ENCODE peak calls at places on chromosomes 1 and 21, in four cellular contexts. One of them, this sample, is unnamed.

GRCh38 chr21:41726970-41727783 is 39.7 kb downstream of the RIPK4 start:
- DNase-seq in H1: no peak
- DNase-seq in H9: no peak
- DNase-seq in IMR-90: peak; percentile 42
- DNase-seq in this sample: peak; percentile 22

GRCh38 chr21:38797470-38797869 is 8.3 kb upstream of the ETS2 start:
- DNase-seq in H9: no peak
- DNase-seq in IMR-90: no peak
- DNase-seq in H1: no peak
- DNase-seq in this sample: peak; percentile 79

GRCh38 chr1:88922214-88922613 is 30.8 kb upstream of the GTF2B start:
- DNase-seq in IMR-90: no peak
- DNase-seq in H1: no peak
- DNase-seq in H9: no peak
- DNase-seq in this sample: peak; percentile 39

GRCh38 chr1:203888807-203889251 is 27.4 kb downstream of the SNRPE start:
- DNase-seq in H1: no peak
- DNase-seq in H9: no peak
- DNase-seq in IMR-90: peak; percentile 61
- DNase-seq in this sample: no peak

GRCh38 chr1:94803106-94803505 is 17.1 kb upstream of the SLC44A3 start:
- DNase-seq in H1: no peak
- DNase-seq in H9: no peak
- DNase-seq in IMR-90: no peak
- DNase-seq in this sample: no peak

GRCh38 chr1:23563755-23564374 is 4.6 kb upstream of the ID3 start:
- DNase-seq in H1: no peak
- DNase-seq in IMR-90: no peak
- DNase-seq in H9: no peak
- DNase-seq in this sample: no peak

GRCh38 chr1:19028110-19028509 is 71.6 kb upstream of the IFFO2 start:
- DNase-seq in H9: peak; percentile 73
- DNase-seq in H1: no peak
- DNase-seq in IMR-90: no peak
- DNase-seq in this sample: peak; percentile 48

GRCh38 chr1:4585216-4585615 is 69.2 kb upstream of the AJAP1 start:
- DNase-seq in IMR-90: no peak
- DNase-seq in H9: peak; percentile 80
- DNase-seq in H1: no peak
- DNase-seq in this sample: peak; percentile 39

GRCh38 chr1:24830680-24831272 is 85.5 kb downstream of the CLIC4 start:
- DNase-seq in IMR-90: peak; percentile 79
- DNase-seq in H9: no peak
- DNase-seq in H1: no peak
- DNase-seq in this sample: peak; percentile 69

GRCh38 chr1:64006276-64007051 is 197.0 kb upstream of the UBE2U start:
- DNase-seq in H1: no peak
- DNase-seq in H9: no peak
- DNase-seq in IMR-90: peak; percentile 80
- DNase-seq in this sample: peak; percentile 70

GRCh38 chr1:243287652-243288051 is 31.8 kb downstream of the SDCCAG8 start:
- DNase-seq in IMR-90: peak; percentile 93
- DNase-seq in H9: no peak
- DNase-seq in H1: no peak
- DNase-seq in this sample: peak; percentile 13

GRCh38 chr1:246837418-246838117 is 94.2 kb downstream of the AHCTF1 start:
- DNase-seq in H1: no peak
- DNase-seq in IMR-90: peak; percentile 5
- DNase-seq in H9: no peak
- DNase-seq in this sample: no peak

GRCh38 chr1:119453021-119453420 is 38.1 kb downstream of the HSD3B2 start:
- DNase-seq in H1: no peak
- DNase-seq in IMR-90: peak; percentile 10
- DNase-seq in H9: no peak
- DNase-seq in this sample: no peak
- H3K56ac ChIP-seq in H1: no peak overlapping the region
- H3K56ac ChIP-seq in IMR-90: no peak overlapping the region
- H3K56ac ChIP-seq in H9: no peak overlapping the region
- H3K56ac ChIP-seq in this sample: no peak overlapping the region

GRCh38 chr1:43992232-43992995 is 1.0 kb downstream of the CCDC24 start:
- DNase-seq in H1: no peak
- DNase-seq in H9: no peak
- DNase-seq in IMR-90: no peak
- DNase-seq in this sample: no peak

GRCh38 chr1:43993206-43993914 is 2.0 kb downstream of the CCDC24 start:
- DNase-seq in H9: no peak
- DNase-seq in H1: no peak
- DNase-seq in IMR-90: no peak
- DNase-seq in this sample: no peak

GRCh38 chr1:43990271-43991199 is 864 bp upstream of the CCDC24 start:
- DNase-seq in H1: no peak
- DNase-seq in H9: no peak
- DNase-seq in IMR-90: no peak
- DNase-seq in this sample: no peak

GRCh38 chr1:43991200-43991475 is 261 bp upstream of the CCDC24 start:
- DNase-seq in H1: no peak
- DNase-seq in IMR-90: no peak
- DNase-seq in H9: no peak
- DNase-seq in this sample: no peak

DNA sequence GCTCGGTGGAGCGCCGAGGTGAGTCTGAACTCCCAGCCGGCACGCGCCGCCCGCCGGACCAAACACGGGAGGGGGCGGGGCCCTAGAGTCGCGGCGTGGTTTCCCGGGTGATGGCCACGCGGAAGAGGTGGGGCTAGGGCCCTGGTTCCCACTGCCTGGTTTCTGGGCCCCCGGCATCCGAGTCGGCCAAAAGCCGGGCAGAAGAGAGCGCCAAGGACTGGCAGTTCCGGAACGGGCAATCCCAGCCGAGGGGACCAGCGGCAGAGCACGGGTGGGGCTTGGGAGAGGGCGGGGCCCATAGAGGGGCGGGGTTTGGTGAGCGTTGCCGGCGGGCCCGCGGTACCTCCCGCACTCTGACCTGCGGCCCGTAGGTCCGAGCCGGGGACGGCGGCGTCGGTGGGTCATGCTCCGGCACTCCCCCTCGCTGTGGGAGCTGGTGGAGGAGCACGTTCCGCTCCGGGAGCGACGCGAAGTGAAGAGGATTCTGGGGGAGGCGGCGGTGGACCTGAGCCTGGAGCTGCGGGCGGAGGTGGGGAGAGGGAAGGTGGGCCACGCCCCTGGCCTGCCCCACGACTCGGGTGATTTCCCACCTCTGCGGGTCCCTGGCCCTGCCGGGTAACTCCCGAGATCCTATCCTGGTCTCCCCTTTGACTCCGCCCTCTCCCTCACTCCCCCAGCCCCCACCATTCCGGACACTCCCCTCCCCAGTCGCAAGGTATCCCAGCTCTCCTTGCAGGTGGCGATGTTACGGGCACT is at the start of gene CCDC24:
- DNase-seq in H1: no peak
- DNase-seq in IMR-90: peak; percentile 67
- DNase-seq in H9: peak; percentile 84
- DNase-seq in this sample: peak; percentile 84
- H2BK120ac ChIP-seq in H1: no peak within 1 kb of the TSS
- H2BK120ac ChIP-seq in IMR-90: no peak within 1 kb of the TSS
- H2BK120ac ChIP-seq in H9: no peak within 1 kb of the TSS
- H2BK120ac ChIP-seq in this sample: no peak within 1 kb of the TSS

DNA sequence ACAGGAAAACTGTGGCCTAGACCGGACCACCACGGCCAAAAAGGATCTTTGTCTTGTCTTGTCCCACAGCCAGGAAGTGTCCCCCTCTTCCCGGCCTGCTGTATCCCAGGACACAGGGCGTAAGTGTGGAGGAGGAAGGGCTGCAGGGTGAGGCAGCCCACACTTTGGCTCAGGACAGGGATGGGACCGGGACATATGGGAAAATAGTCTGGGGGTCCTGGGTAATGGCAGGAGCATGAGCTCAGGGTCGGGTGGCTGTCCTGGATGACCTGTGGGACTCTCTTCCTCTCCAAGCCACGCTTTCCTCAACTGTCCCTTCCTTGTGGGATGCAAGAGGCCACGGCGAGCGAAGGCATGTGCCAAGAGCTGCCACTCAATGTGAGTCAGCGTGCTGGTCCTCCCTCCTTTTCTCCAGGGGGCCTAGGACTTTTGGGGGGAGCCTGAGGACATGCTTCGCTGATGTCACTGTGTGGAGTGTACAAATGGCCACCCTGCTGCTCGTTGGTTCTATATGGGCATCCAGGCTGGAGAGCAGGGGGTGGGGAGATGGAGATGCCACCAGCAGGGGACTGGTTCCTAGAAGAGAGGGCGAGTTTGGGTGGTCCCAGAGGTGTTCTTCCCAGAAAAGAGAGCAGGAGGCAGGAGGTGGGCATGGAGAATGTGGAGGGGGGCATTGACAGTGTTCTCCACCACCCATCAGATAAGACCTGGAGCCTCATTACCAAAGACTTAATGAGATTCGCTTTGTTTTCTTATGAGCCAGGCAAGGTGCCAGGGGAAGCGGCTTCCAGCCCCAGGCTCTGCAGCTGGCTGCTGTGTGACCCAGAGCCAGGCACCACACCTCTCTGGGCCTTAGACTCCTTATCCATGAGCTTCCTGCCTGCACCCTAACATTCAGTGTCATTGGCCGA is 11.5 kb upstream of the PADI1 start:
- DNase-seq in H1: no peak
- DNase-seq in IMR-90: no peak
- DNase-seq in H9: no peak
- DNase-seq in this sample: no peak
- H3K56ac ChIP-seq in H1: no peak overlapping the region
- H3K56ac ChIP-seq in IMR-90: no peak overlapping the region
- H3K56ac ChIP-seq in H9: no peak overlapping the region
- H3K56ac ChIP-seq in this sample: no peak overlapping the region

DNA sequence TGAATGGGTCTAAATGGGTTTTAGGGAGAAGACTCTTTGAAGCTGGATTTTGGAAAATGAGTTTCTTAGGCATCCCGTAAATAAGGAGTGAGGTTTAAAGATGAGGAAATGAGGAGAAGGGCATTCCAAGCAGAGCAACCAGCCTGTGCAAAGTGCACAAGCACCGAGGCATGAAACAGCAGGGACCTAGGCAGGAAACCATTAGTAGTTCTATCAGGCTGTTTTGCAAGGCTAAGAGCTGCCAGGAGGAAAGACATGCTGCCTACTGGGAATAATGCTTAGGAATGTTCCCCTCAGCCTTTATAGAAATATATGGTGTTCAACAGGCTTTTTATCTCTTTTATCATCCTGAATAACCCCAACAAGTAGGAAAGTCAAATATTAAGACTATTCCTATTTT is 153.1 kb upstream of the FGGY start:
- DNase-seq in IMR-90: peak; percentile 41
- DNase-seq in H9: no peak
- DNase-seq in H1: no peak
- DNase-seq in this sample: no peak
- H2BK120ac ChIP-seq in IMR-90: peak overlapping the region; percentile 97
- H2BK120ac ChIP-seq in H9: no peak overlapping the region
- H2BK120ac ChIP-seq in H1: no peak overlapping the region
- H2BK120ac ChIP-seq in this sample: no peak overlapping the region

GRCh38 chr1:51535006-51535592 is 16.0 kb upstream of the EPS15 start:
- DNase-seq in IMR-90: peak; percentile 68
- DNase-seq in H1: no peak
- DNase-seq in H9: peak; percentile 54
- DNase-seq in this sample: peak; percentile 81
- H3K56ac ChIP-seq in IMR-90: no peak overlapping the region
- H3K56ac ChIP-seq in H1: no peak overlapping the region
- H3K56ac ChIP-seq in H9: no peak overlapping the region
- H3K56ac ChIP-seq in this sample: no peak overlapping the region

GRCh38 chr1:179871940-179872339 is 5.7 kb downstream of the TOR1AIP2 start:
- DNase-seq in H1: no peak
- DNase-seq in H9: no peak
- DNase-seq in IMR-90: no peak
- DNase-seq in this sample: no peak
- H2BK120ac ChIP-seq in H1: no peak overlapping the region
- H2BK120ac ChIP-seq in H9: no peak overlapping the region
- H2BK120ac ChIP-seq in IMR-90: no peak overlapping the region
- H2BK120ac ChIP-seq in this sample: no peak overlapping the region

GRCh38 chr1:244964112-244964971 is 100.0 kb upstream of the HNRNPU start:
- DNase-seq in H1: no peak
- DNase-seq in H9: no peak
- DNase-seq in IMR-90: peak; percentile 90
- DNase-seq in this sample: peak; percentile 34
- H3K56ac ChIP-seq in H1: no peak overlapping the region
- H3K56ac ChIP-seq in H9: no peak overlapping the region
- H3K56ac ChIP-seq in IMR-90: peak overlapping the region; percentile 84
- H3K56ac ChIP-seq in this sample: peak overlapping the region; percentile 22

GRCh38 chr1:22325531-22326371 is 125.9 kb upstream of the ZBTB40 start:
- DNase-seq in IMR-90: no peak
- DNase-seq in H9: peak; percentile 17
- DNase-seq in H1: no peak
- DNase-seq in this sample: no peak

GRCh38 chr1:22326372-22326915 is 125.2 kb upstream of the ZBTB40 start:
- DNase-seq in H9: peak; percentile 17
- DNase-seq in H1: no peak
- DNase-seq in IMR-90: no peak
- DNase-seq in this sample: no peak

GRCh38 chr1:22328331-22329170 is 123.1 kb upstream of the ZBTB40 start:
- DNase-seq in H9: peak; percentile 18
- DNase-seq in H1: no peak
- DNase-seq in IMR-90: no peak
- DNase-seq in this sample: no peak

GRCh38 chr1:22327411-22327810 is 124.2 kb upstream of the ZBTB40 start:
- DNase-seq in H9: peak; percentile 8
- DNase-seq in IMR-90: no peak
- DNase-seq in H1: no peak
- DNase-seq in this sample: no peak

GRCh38 chr1:22326931-22327330 is 124.7 kb upstream of the ZBTB40 start:
- DNase-seq in IMR-90: no peak
- DNase-seq in H1: no peak
- DNase-seq in H9: peak; percentile 20
- DNase-seq in this sample: no peak
- H2BK120ac ChIP-seq in IMR-90: no peak overlapping the region
- H2BK120ac ChIP-seq in H1: no peak overlapping the region
- H2BK120ac ChIP-seq in H9: no peak overlapping the region
- H2BK120ac ChIP-seq in this sample: no peak overlapping the region

GRCh38 chr1:161981735-161982525 is 41.7 kb downstream of the OLFML2B start:
- DNase-seq in H1: no peak
- DNase-seq in H9: no peak
- DNase-seq in IMR-90: no peak
- DNase-seq in this sample: no peak
- H3K56ac ChIP-seq in H1: no peak overlapping the region
- H3K56ac ChIP-seq in H9: no peak overlapping the region
- H3K56ac ChIP-seq in IMR-90: no peak overlapping the region
- H3K56ac ChIP-seq in this sample: no peak overlapping the region